ENCODE peak calls at places on chromosome 12, in eight cellular contexts. B is omental fat pad; M is CD8-positive, alpha-beta T cell; X is WTC11; L is CD4-positive, alpha-beta T cell; F is endothelial cell; D is heart right ventricle; N is psoas muscle. A is an unnamed sample.

GRCh38 chr12:42809226-42809625 is 219.7 kb upstream of the PRICKLE1 start:
- DNase-seq in B (no peak), M (no peak), X (no peak), L (no peak), F (no peak), D (no peak), N (no peak), A (no peak)

GRCh38 chr12:115394498-115395220 is 710.7 kb upstream of the TBX3 start:
- DNase-seq in B (no peak), M (no peak), X (no peak), L (no peak), F (no peak), D (no peak), N (no peak), A (no peak)

GRCh38 chr12:92987362-92987761 is 58.3 kb upstream of the EEA1 start:
- DNase-seq in B (no peak), M (no peak), X (no peak), L (no peak), F (peak), D (peak), N (no peak), A (no peak)

GRCh38 chr12:92971869-92972524 is 42.9 kb upstream of the EEA1 start:
- DNase-seq in B (no peak), M (no peak), X (no peak), L (no peak), F (no peak), D (no peak), N (no peak), A (no peak)

GRCh38 chr12:29744365-29744764 is 39.4 kb downstream of the TMTC1 start:
- DNase-seq in B (no peak), M (no peak), X (no peak), L (no peak), F (no peak), D (no peak), N (no peak), A (no peak)

GRCh38 chr12:106481246-106481645 is 101.6 kb upstream of the RFX4 start:
- DNase-seq in B (no peak), M (no peak), X (no peak), L (no peak), F (no peak), D (no peak), N (no peak), A (no peak)

GRCh38 chr12:133180669-133181068 is 626 bp upstream of the ZNF268 start:
- DNase-seq in B (no peak), M (no peak), X (no peak), L (no peak), F (no peak), D (no peak), N (no peak), A (no peak)

GRCh38 chr12:116376354-116377193 is 99.1 kb upstream of the MED13L start:
- DNase-seq in B (no peak), M (no peak), X (no peak), L (no peak), F (no peak), D (no peak), N (no peak), A (no peak)

GRCh38 chr12:68376901-68377300 is 44.7 kb upstream of the MDM1 start:
- DNase-seq in B (no peak), M (no peak), X (no peak), L (no peak), F (no peak), D (no peak), N (no peak), A (no peak)

GRCh38 chr12:99153283-99153682 is 494.3 kb upstream of the GARIN6 start:
- DNase-seq in B (no peak), M (no peak), X (no peak), L (no peak), F (no peak), D (no peak), N (no peak), A (no peak)

GRCh38 chr12:119693006-119693405 is 25.1 kb downstream of the PRKAB1 start:
- DNase-seq in B (no peak), M (no peak), X (no peak), L (no peak), F (no peak), D (peak), N (no peak), A (no peak)

GRCh38 chr12:59401862-59402261 is 194.0 kb upstream of the SLC16A7 start:
- DNase-seq in B (no peak), M (no peak), X (no peak), L (no peak), F (no peak), D (no peak), N (no peak), A (no peak)

GRCh38 chr12:54390668-54391551 is 6.4 kb upstream of the ZNF385A start:
- DNase-seq in B (no peak), M (peak), X (peak), L (peak), F (peak), D (no peak), N (peak), A (no peak)

GRCh38 chr12:7161327-7161726 is 28.2 kb upstream of the PEX5 start:
- DNase-seq in B (no peak), M (no peak), X (no peak), L (no peak), F (no peak), D (no peak), N (no peak), A (no peak)

GRCh38 chr12:69623970-69624369 is 13.3 kb upstream of the LRRC10 start:
- DNase-seq in B (no peak), M (no peak), X (no peak), L (no peak), F (no peak), D (peak), N (peak), A (no peak)

GRCh38 chr12:42129595-42130204 is 15.0 kb downstream of the GXYLT1 start:
- DNase-seq in B (no peak), M (no peak), X (no peak), L (no peak), F (peak), D (peak), N (no peak), A (no peak)

GRCh38 chr12:53069621-53070410 is 9.4 kb downstream of the SPRYD3 start:
- DNase-seq in B (no peak), M (no peak), X (no peak), L (no peak), F (no peak), D (no peak), N (peak), A (no peak)

GRCh38 chr12:70044170-70044569 is 199.1 kb upstream of the CNOT2 start:
- DNase-seq in B (no peak), M (no peak), X (no peak), L (no peak), F (no peak), D (no peak), N (no peak), A (no peak)

GRCh38 chr12:90253142-90253541 is 544.5 kb upstream of the ATP2B1 start:
- DNase-seq in B (no peak), M (no peak), X (no peak), L (no peak), F (no peak), D (no peak), N (no peak), A (no peak)

GRCh38 chr12:7935464-7935772 is 569 bp downstream of the SLC2A3 start:
- DNase-seq in B (no peak), M (no peak), X (no peak), L (no peak), F (no peak), D (no peak), N (no peak), A (no peak)

GRCh38 chr12:128381961-128382360 is 115.0 kb downstream of the TMEM132C start:
- DNase-seq in B (no peak), M (no peak), X (no peak), L (no peak), F (no peak), D (no peak), N (no peak), A (no peak)

GRCh38 chr12:108731866-108732461 is 646 bp upstream of the CORO1C start:
- DNase-seq in B (peak), M (peak), X (peak), L (peak), F (peak), D (peak), N (peak), A (peak)

GRCh38 chr12:95918194-95918993 is 24.0 kb downstream of the CCDC38 start:
- DNase-seq in B (no peak), M (peak), X (peak), L (peak), F (peak), D (peak), N (no peak), A (no peak)

GRCh38 chr12:4015225-4016076 is 142.3 kb upstream of the PARP11 start:
- DNase-seq in B (no peak), M (no peak), X (no peak), L (no peak), F (no peak), D (no peak), N (peak), A (no peak)

GRCh38 chr12:62712561-62712960 is 222.4 kb downstream of the PPM1H start:
- DNase-seq in B (no peak), M (no peak), X (no peak), L (no peak), F (no peak), D (no peak), N (no peak), A (no peak)

GRCh38 chr12:101969-102878 is 35.7 kb downstream of the IQSEC3 start:
- DNase-seq in B (no peak), M (no peak), X (no peak), L (no peak), F (peak), D (no peak), N (no peak), A (no peak)

GRCh38 chr12:109829667-109830066 is 3.5 kb downstream of the TRPV4 start:
- DNase-seq in B (no peak), M (no peak), X (no peak), L (no peak), F (no peak), D (no peak), N (no peak), A (no peak)

GRCh38 chr12:90102957-90103652 is 394.5 kb upstream of the ATP2B1 start:
- DNase-seq in B (no peak), M (no peak), X (no peak), L (no peak), F (peak), D (no peak), N (no peak), A (no peak)

GRCh38 chr12:94247256-94247655 is 98.9 kb downstream of the PLXNC1 start:
- DNase-seq in B (no peak), M (no peak), X (no peak), L (no peak), F (no peak), D (no peak), N (no peak), A (no peak)

GRCh38 chr12:94244165-94245133 is 96.1 kb downstream of the PLXNC1 start:
- DNase-seq in B (no peak), M (peak), X (no peak), L (no peak), F (no peak), D (no peak), N (no peak), A (no peak)

GRCh38 chr12:94245984-94246383 is 97.6 kb downstream of the PLXNC1 start:
- DNase-seq in B (no peak), M (no peak), X (no peak), L (no peak), F (no peak), D (no peak), N (no peak), A (no peak)

GRCh38 chr12:94250130-94250529 is 101.8 kb downstream of the PLXNC1 start:
- DNase-seq in B (no peak), M (no peak), X (no peak), L (no peak), F (no peak), D (no peak), N (no peak), A (no peak)

DNA sequence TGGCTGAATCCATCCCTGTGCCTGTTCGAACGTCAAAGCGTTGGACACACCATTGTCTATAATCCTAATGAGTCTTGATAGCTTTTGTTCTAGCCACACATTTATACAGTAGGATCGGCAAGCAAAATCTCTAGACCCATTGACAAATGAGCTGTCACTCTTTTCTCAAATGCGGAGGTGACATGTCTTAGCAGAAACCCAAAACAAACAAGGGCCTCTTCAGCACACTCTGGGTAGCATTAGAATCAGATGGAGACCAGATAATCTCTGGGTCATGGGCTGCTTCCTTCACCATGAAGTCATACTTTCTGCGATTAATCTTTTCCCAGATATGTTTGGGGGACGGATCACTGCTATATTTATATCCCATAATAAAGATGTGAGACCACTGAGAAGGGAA is 100.2 kb downstream of the PLXNC1 start:
- DNase-seq in B (no peak), M (no peak), X (no peak), L (no peak), F (no peak), D (no peak), N (no peak), A (no peak)
- TF ChIP-seq CTCF in B (no peak), M (no peak), X (no peak), L (no peak), F (no peak), D (no peak), N (no peak), A (no peak)

GRCh38 chr12:126617312-126617711 is 1552.1 kb downstream of the AACS start:
- DNase-seq in B (no peak), M (no peak), X (no peak), L (no peak), F (no peak), D (no peak), N (no peak), A (no peak)
- TF ChIP-seq CTCF in B (no peak), M (no peak), X (no peak), L (no peak), F (no peak), D (peak), N (no peak), A (peak)

GRCh38 chr12:51970904-51971646 is 19.6 kb downstream of the ACVR1B start:
- DNase-seq in B (no peak), M (peak), X (peak), L (peak), F (peak), D (no peak), N (no peak), A (no peak)
- TF ChIP-seq CTCF in B (no peak), M (peak), X (peak), L (peak), F (peak), D (peak), N (peak), A (peak)

DNA sequence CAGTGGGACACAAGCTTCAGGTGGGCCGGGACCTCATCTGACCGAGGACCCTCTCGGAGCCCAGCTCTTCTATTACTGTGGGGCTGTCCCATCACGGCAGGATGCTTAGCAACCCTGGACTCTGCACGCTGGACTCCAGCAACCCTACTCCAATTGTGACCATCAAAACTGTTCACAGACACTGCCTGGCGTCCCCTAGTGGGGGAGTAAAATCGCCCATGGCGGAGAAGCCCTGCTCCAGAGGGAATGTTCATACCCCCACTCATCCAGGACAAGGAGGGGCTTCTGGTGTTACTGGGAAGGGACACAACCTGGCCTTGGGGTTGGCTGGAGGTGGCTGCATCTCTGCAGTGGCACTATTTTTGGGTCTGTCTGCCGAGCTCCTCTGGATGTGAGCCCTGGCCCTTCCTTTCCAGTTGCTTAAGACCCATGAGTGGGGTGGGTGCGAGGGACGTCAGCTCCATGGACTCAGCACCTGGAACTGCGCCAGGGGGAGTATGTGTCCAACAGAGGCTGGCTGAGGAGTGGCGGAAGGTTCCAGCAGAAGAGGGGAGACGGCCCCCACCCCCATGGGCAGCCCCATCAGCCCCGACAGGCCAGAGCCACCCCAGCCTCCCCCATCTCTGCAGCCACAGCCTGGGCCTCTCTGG is 103.8 kb downstream of the RFLNA start:
- DNase-seq in B (peak), M (no peak), X (no peak), L (no peak), F (no peak), D (no peak), N (peak), A (no peak)
- TF ChIP-seq CTCF in B (no peak), M (no peak), X (no peak), L (no peak), F (no peak), D (peak), N (peak), A (no peak)

GRCh38 chr12:75528272-75528671 is 16.9 kb upstream of the KRR1 start:
- DNase-seq in B (no peak), M (no peak), X (no peak), L (no peak), F (no peak), D (no peak), N (no peak), A (no peak)

GRCh38 chr12:75529826-75530225 is 18.4 kb upstream of the KRR1 start:
- DNase-seq in B (no peak), M (no peak), X (no peak), L (no peak), F (no peak), D (no peak), N (no peak), A (no peak)

GRCh38 chr12:75526655-75527511 is 15.5 kb upstream of the KRR1 start:
- DNase-seq in B (no peak), M (no peak), X (peak), L (no peak), F (peak), D (no peak), N (no peak), A (no peak)

GRCh38 chr12:75528692-75529091 is 17.3 kb upstream of the KRR1 start:
- DNase-seq in B (no peak), M (no peak), X (no peak), L (no peak), F (no peak), D (no peak), N (no peak), A (no peak)

DNA sequence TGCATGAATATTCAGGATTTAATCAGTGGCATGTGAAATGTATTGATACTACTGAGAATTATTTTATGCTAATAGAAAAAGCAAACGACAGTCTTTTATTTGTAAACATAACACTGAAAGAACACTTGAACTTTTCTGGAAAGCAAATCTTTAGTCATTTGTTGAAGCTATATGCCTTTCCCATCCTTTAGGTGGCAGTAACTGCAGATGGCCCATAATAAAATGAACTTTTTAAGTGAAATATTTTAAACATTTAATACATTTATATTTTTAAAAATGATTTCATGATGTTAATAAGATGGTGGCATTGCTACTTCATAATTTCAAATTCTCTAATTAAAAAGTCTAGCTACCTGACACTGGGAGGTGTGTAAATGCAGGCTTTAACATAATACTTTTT is 13.9 kb upstream of the KRR1 start:
- DNase-seq in B (no peak), M (no peak), X (no peak), L (no peak), F (no peak), D (no peak), N (no peak), A (no peak)
- TF ChIP-seq CTCF in B (no peak), M (no peak), X (no peak), L (no peak), F (peak), D (no peak), N (no peak), A (peak)

A was measured in type B pancreatic cell.